ENCODE peak calls at places on chromosome 2, in nine cellular contexts. One of them, this sample, is unnamed.
A peak's percentile ranks its signal among the peaks of the same experiment; 100 is the strongest.

GRCh38 chr2:15912203-15912602 is 28.1 kb upstream of the MYCN start:
- DNase-seq in T follicular helper cell: no peak
- DNase-seq in sciatic nerve: peak; percentile 76
- DNase-seq in T-cell: no peak
- DNase-seq in left ventricle myocardium inferior: peak; percentile 62
- DNase-seq in epithelial cell of esophagus: peak; percentile 76
- DNase-seq in stimulated activated naive CD4-positive, alpha-beta T cell: no peak
- DNase-seq in posterior vena cava: no peak
- DNase-seq in brain microvascular endothelial cell: peak; percentile 41
- DNase-seq in this sample: peak; percentile 73

GRCh38 chr2:136736236-136736635 is 29.1 kb upstream of the THSD7B start:
- DNase-seq in epithelial cell of esophagus: no peak
- DNase-seq in T follicular helper cell: no peak
- DNase-seq in sciatic nerve: no peak
- DNase-seq in T-cell: no peak
- DNase-seq in brain microvascular endothelial cell: no peak
- DNase-seq in left ventricle myocardium inferior: no peak
- DNase-seq in posterior vena cava: no peak
- DNase-seq in stimulated activated naive CD4-positive, alpha-beta T cell: no peak
- DNase-seq in this sample: no peak

GRCh38 chr2:78355967-78356366 is 669.5 kb upstream of the REG3G start:
- DNase-seq in left ventricle myocardium inferior: no peak
- DNase-seq in brain microvascular endothelial cell: no peak
- DNase-seq in T follicular helper cell: no peak
- DNase-seq in sciatic nerve: no peak
- DNase-seq in posterior vena cava: peak; percentile 64
- DNase-seq in stimulated activated naive CD4-positive, alpha-beta T cell: no peak
- DNase-seq in T-cell: no peak
- DNase-seq in epithelial cell of esophagus: no peak
- DNase-seq in this sample: no peak

GRCh38 chr2:113873867-113874266 is 16.0 kb upstream of the ACTR3 start:
- DNase-seq in stimulated activated naive CD4-positive, alpha-beta T cell: no peak
- DNase-seq in sciatic nerve: no peak
- DNase-seq in left ventricle myocardium inferior: no peak
- DNase-seq in brain microvascular endothelial cell: no peak
- DNase-seq in T-cell: no peak
- DNase-seq in posterior vena cava: no peak
- DNase-seq in epithelial cell of esophagus: no peak
- DNase-seq in T follicular helper cell: no peak
- DNase-seq in this sample: no peak

GRCh38 chr2:42859801-42860200 is 67.4 kb upstream of the HAAO start:
- DNase-seq in T follicular helper cell: no peak
- DNase-seq in epithelial cell of esophagus: peak; percentile 61
- DNase-seq in T-cell: no peak
- DNase-seq in posterior vena cava: no peak
- DNase-seq in sciatic nerve: no peak
- DNase-seq in brain microvascular endothelial cell: peak; percentile 11
- DNase-seq in stimulated activated naive CD4-positive, alpha-beta T cell: no peak
- DNase-seq in left ventricle myocardium inferior: no peak
- DNase-seq in this sample: no peak

GRCh38 chr2:187815113-187815512 is 260.9 kb upstream of the TFPI start:
- DNase-seq in sciatic nerve: no peak
- DNase-seq in brain microvascular endothelial cell: no peak
- DNase-seq in T-cell: no peak
- DNase-seq in T follicular helper cell: no peak
- DNase-seq in stimulated activated naive CD4-positive, alpha-beta T cell: no peak
- DNase-seq in left ventricle myocardium inferior: no peak
- DNase-seq in epithelial cell of esophagus: no peak
- DNase-seq in posterior vena cava: no peak
- DNase-seq in this sample: no peak

GRCh38 chr2:36708119-36708741 is 11.7 kb downstream of the VIT start:
- DNase-seq in left ventricle myocardium inferior: no peak
- DNase-seq in T follicular helper cell: no peak
- DNase-seq in posterior vena cava: no peak
- DNase-seq in brain microvascular endothelial cell: peak; percentile 39
- DNase-seq in sciatic nerve: no peak
- DNase-seq in epithelial cell of esophagus: peak; percentile 53
- DNase-seq in T-cell: no peak
- DNase-seq in stimulated activated naive CD4-positive, alpha-beta T cell: no peak
- DNase-seq in this sample: peak; percentile 32

GRCh38 chr2:213020268-213020667 is 131.1 kb downstream of the IKZF2 start:
- DNase-seq in T follicular helper cell: no peak
- DNase-seq in left ventricle myocardium inferior: no peak
- DNase-seq in brain microvascular endothelial cell: no peak
- DNase-seq in epithelial cell of esophagus: no peak
- DNase-seq in sciatic nerve: no peak
- DNase-seq in posterior vena cava: no peak
- DNase-seq in T-cell: no peak
- DNase-seq in stimulated activated naive CD4-positive, alpha-beta T cell: no peak
- DNase-seq in this sample: no peak

GRCh38 chr2:57497489-57498096 is 549.0 kb upstream of the VRK2 start:
- DNase-seq in epithelial cell of esophagus: peak; percentile 60
- DNase-seq in T follicular helper cell: no peak
- DNase-seq in brain microvascular endothelial cell: peak; percentile 63
- DNase-seq in sciatic nerve: peak; percentile 63
- DNase-seq in T-cell: no peak
- DNase-seq in left ventricle myocardium inferior: no peak
- DNase-seq in posterior vena cava: no peak
- DNase-seq in stimulated activated naive CD4-positive, alpha-beta T cell: no peak
- DNase-seq in this sample: no peak

GRCh38 chr2:189533274-189534035 is 47.1 kb downstream of the SLC40A1 start:
- DNase-seq in stimulated activated naive CD4-positive, alpha-beta T cell: no peak
- DNase-seq in epithelial cell of esophagus: peak; percentile 13
- DNase-seq in left ventricle myocardium inferior: no peak
- DNase-seq in posterior vena cava: no peak
- DNase-seq in brain microvascular endothelial cell: no peak
- DNase-seq in T follicular helper cell: no peak
- DNase-seq in sciatic nerve: no peak
- DNase-seq in T-cell: no peak
- DNase-seq in this sample: no peak

GRCh38 chr2:217922101-217923006 is 80.4 kb downstream of the TNS1 start:
- DNase-seq in posterior vena cava: peak; percentile 85
- DNase-seq in sciatic nerve: no peak
- DNase-seq in epithelial cell of esophagus: no peak
- DNase-seq in left ventricle myocardium inferior: peak; percentile 67
- DNase-seq in stimulated activated naive CD4-positive, alpha-beta T cell: no peak
- DNase-seq in T follicular helper cell: no peak
- DNase-seq in brain microvascular endothelial cell: no peak
- DNase-seq in T-cell: no peak
- DNase-seq in this sample: no peak

GRCh38 chr2:213251618-213252017 is 32.6 kb upstream of the SPAG16 start:
- DNase-seq in T-cell: no peak
- DNase-seq in posterior vena cava: no peak
- DNase-seq in sciatic nerve: no peak
- DNase-seq in brain microvascular endothelial cell: no peak
- DNase-seq in left ventricle myocardium inferior: no peak
- DNase-seq in stimulated activated naive CD4-positive, alpha-beta T cell: no peak
- DNase-seq in T follicular helper cell: no peak
- DNase-seq in epithelial cell of esophagus: peak; percentile 67
- DNase-seq in this sample: no peak

GRCh38 chr2:132374551-132374950 is 42.1 kb upstream of the GPR39 start:
- DNase-seq in epithelial cell of esophagus: peak; percentile 49
- DNase-seq in T-cell: no peak
- DNase-seq in brain microvascular endothelial cell: no peak
- DNase-seq in stimulated activated naive CD4-positive, alpha-beta T cell: no peak
- DNase-seq in posterior vena cava: no peak
- DNase-seq in sciatic nerve: no peak
- DNase-seq in left ventricle myocardium inferior: no peak
- DNase-seq in T follicular helper cell: no peak
- DNase-seq in this sample: no peak

GRCh38 chr2:27653397-27653796 is 10.0 kb downstream of the SUPT7L start:
- DNase-seq in T follicular helper cell: no peak
- DNase-seq in sciatic nerve: no peak
- DNase-seq in posterior vena cava: no peak
- DNase-seq in left ventricle myocardium inferior: no peak
- DNase-seq in brain microvascular endothelial cell: peak; percentile 72
- DNase-seq in T-cell: no peak
- DNase-seq in stimulated activated naive CD4-positive, alpha-beta T cell: no peak
- DNase-seq in epithelial cell of esophagus: peak; percentile 47
- DNase-seq in this sample: no peak

GRCh38 chr2:225466891-225467604 is 67.5 kb downstream of the NYAP2 start:
- DNase-seq in T follicular helper cell: no peak
- DNase-seq in sciatic nerve: no peak
- DNase-seq in epithelial cell of esophagus: peak; percentile 6
- DNase-seq in T-cell: no peak
- DNase-seq in left ventricle myocardium inferior: no peak
- DNase-seq in posterior vena cava: no peak
- DNase-seq in brain microvascular endothelial cell: no peak
- DNase-seq in stimulated activated naive CD4-positive, alpha-beta T cell: no peak
- DNase-seq in this sample: no peak